ENCODE peak calls at places on chromosomes 13 and 19, in seven cellular contexts. K is endodermal cell, J is HepG2, G is IMR-90, Z is mammary epithelial cell, F is neural progenitor cell, B is H9. U is an unnamed sample. For H3K4me1 and H3K9me3, the result is how much of the 10 kb centered on the place peaks cover.

GRCh38 chr13:52767949-52768516 is 28.4 kb upstream of the CNMD start:
- DNase-seq in K (no peak), J (no peak), G (no peak), Z (no peak), F (no peak), B (no peak), U (no peak)

GRCh38 chr19:41364546-41365391 is 820 bp upstream of the B9D2 start:
- DNase-seq in K (no peak), J (no peak), G (peak), Z (no peak), F (no peak), B (no peak), U (no peak)

GRCh38 chr13:43273362-43273761 is 250.0 kb downstream of the DNAJC15 start:
- DNase-seq in K (no peak), J (no peak), G (peak), Z (peak), F (no peak), B (no peak), U (peak)

GRCh38 chr13:82803341-82803740 is 1078.9 kb downstream of the SLITRK1 start:
- DNase-seq in K (no peak), J (no peak), G (no peak), Z (peak), F (no peak), B (no peak), U (peak)

GRCh38 chr13:79776538-79776937 is 295.6 kb downstream of the NDFIP2 start:
- DNase-seq in K (no peak), J (no peak), G (peak), Z (no peak), F (no peak), B (no peak), U (peak)

GRCh38 chr13:90201676-90202425 is 1145.6 kb upstream of the MIR17HG start:
- DNase-seq in K (no peak), J (no peak), G (no peak), Z (no peak), F (no peak), B (no peak), U (peak)

GRCh38 chr19:3071764-3072163 is 9.5 kb upstream of the TLE5 start:
- DNase-seq in K (no peak), J (no peak), G (no peak), Z (no peak), F (no peak), B (no peak), U (no peak)

GRCh38 chr13:26881154-26881553 is 120.6 kb upstream of the GPR12 start:
- DNase-seq in K (no peak), J (no peak), G (peak), Z (peak), F (no peak), B (no peak), U (peak)

GRCh38 chr19:14470031-14470876 is 4.9 kb downstream of the PTGER1 start:
- DNase-seq in K (no peak), J (no peak), G (no peak), Z (no peak), F (no peak), B (no peak), U (no peak)

GRCh38 chr19:5434970-5435641 is 20.1 kb upstream of the ZNRF4 start:
- DNase-seq in K (no peak), J (peak), G (peak), Z (peak), F (no peak), B (no peak), U (peak)

GRCh38 chr13:90868321-90868920 is 479.1 kb upstream of the MIR17HG start:
- DNase-seq in K (no peak), J (peak), G (peak), Z (peak), F (peak), B (no peak), U (peak)

GRCh38 chr13:42215578-42216421 is 56.2 kb upstream of the AKAP11 start:
- DNase-seq in K (peak), J (peak), G (peak), Z (peak), F (peak), B (peak), U (peak)

GRCh38 chr13:46405457-46405856 is 18.4 kb upstream of the RUBCNL start:
- DNase-seq in K (no peak), J (no peak), G (no peak), Z (no peak), F (no peak), B (no peak), U (no peak)

GRCh38 chr19:17475541-17476115 is 5.3 kb downstream of the SLC27A1 start:
- DNase-seq in K (no peak), J (peak), G (peak), Z (peak), F (no peak), B (no peak), U (peak)

GRCh38 chr13:35979378-35979911 is 151.7 kb downstream of the DCLK1 start:
- DNase-seq in K (no peak), J (no peak), G (peak), Z (peak), F (no peak), B (no peak), U (peak)

GRCh38 chr13:39961036-39961435 is 305.6 kb downstream of the COG6 start:
- DNase-seq in K (no peak), J (peak), G (no peak), Z (no peak), F (no peak), B (no peak), U (no peak)

GRCh38 chr13:108060111-108060510 is 155.2 kb downstream of the LIG4 start:
- DNase-seq in K (peak), J (no peak), G (no peak), Z (no peak), F (peak), B (peak), U (no peak)

GRCh38 chr13:100490692-100491091 is 97.9 kb downstream of the GGACT start:
- DNase-seq in K (peak), J (no peak), G (no peak), Z (no peak), F (peak), B (peak), U (no peak)

GRCh38 chr13:77136902-77137420 is 110.0 kb upstream of the FBXL3 start:
- DNase-seq in K (no peak), J (no peak), G (peak), Z (peak), F (no peak), B (no peak), U (peak)

GRCh38 chr13:105220063-105220462 is 1315.4 kb downstream of the EFNB2 start:
- DNase-seq in K (no peak), J (no peak), G (peak), Z (no peak), F (no peak), B (no peak), U (no peak)

GRCh38 chr13:53242015-53242414 is 213.4 kb downstream of the OLFM4 start:
- DNase-seq in K (no peak), J (no peak), G (no peak), Z (no peak), F (peak), B (no peak), U (no peak)

GRCh38 chr19:51183629-51184028 is 41.3 kb upstream of the CD33 start:
- DNase-seq in K (no peak), J (no peak), G (no peak), Z (no peak), F (no peak), B (no peak), U (no peak)

GRCh38 chr13:111460548-111461444 is 140.4 kb downstream of the TEX29 start:
- DNase-seq in K (peak), J (peak), G (peak), Z (peak), F (peak), B (peak), U (peak)

GRCh38 chr19:10214784-10215183 is 16.3 kb downstream of the S1PR2 start:
- DNase-seq in K (no peak), J (no peak), G (peak), Z (peak), F (no peak), B (no peak), U (peak)

GRCh38 chr13:103351035-103351828 is 285.0 kb upstream of the SLC10A2 start:
- DNase-seq in K (peak), J (no peak), G (no peak), Z (peak), F (peak), B (peak), U (no peak)

GRCh38 chr19:16085115-16085514 is 8.8 kb downstream of the TPM4 start:
- DNase-seq in K (no peak), J (no peak), G (peak), Z (peak), F (no peak), B (no peak), U (peak)

GRCh38 chr13:110422913-110423688 is 116.0 kb downstream of the COL4A2 start:
- DNase-seq in K (no peak), J (no peak), G (no peak), Z (no peak), F (no peak), B (no peak), U (peak)

GRCh38 chr19:29268103-29268502 is 55.2 kb upstream of the UQCRFS1 start:
- DNase-seq in K (peak), J (no peak), G (no peak), Z (no peak), F (no peak), B (peak), U (no peak)

GRCh38 chr13:73715114-73715909 is 418.9 kb downstream of the KLF12 start:
- DNase-seq in K (no peak), J (no peak), G (no peak), Z (peak), F (no peak), B (no peak), U (no peak)

GRCh38 chr13:27535546-27535945 is 84.8 kb downstream of the LNX2 start:
- DNase-seq in K (no peak), J (no peak), G (no peak), Z (no peak), F (no peak), B (no peak), U (no peak)

GRCh38 chr19:30520735-30521479 is 148.7 kb downstream of the ZNF536 start:
- DNase-seq in K (no peak), J (no peak), G (no peak), Z (no peak), F (no peak), B (no peak), U (no peak)

GRCh38 chr13:34035676-34036325 is 217.9 kb downstream of the RFC3 start:
- DNase-seq in K (no peak), J (peak), G (no peak), Z (peak), F (no peak), B (no peak), U (peak)

GRCh38 chr13:110379905-110380341 is 72.8 kb downstream of the COL4A2 start:
- DNase-seq in K (peak), J (no peak), G (peak), Z (no peak), F (peak), B (peak), U (peak)

GRCh38 chr13:28574617-28575142 is 79.8 kb upstream of the FLT1 start:
- DNase-seq in K (no peak), J (peak), G (peak), Z (peak), F (no peak), B (no peak), U (peak)

GRCh38 chr19:6276447-6276846 is 3.3 kb downstream of the MLLT1 start:
- DNase-seq in K (no peak), J (no peak), G (peak), Z (no peak), F (no peak), B (no peak), U (peak)

GRCh38 chr13:110343241-110343865 is 36.3 kb downstream of the COL4A2 start:
- DNase-seq in K (no peak), J (no peak), G (no peak), Z (peak), F (no peak), B (no peak), U (no peak)

GRCh38 chr13:110556224-110556606 is 5.3 kb downstream of the RAB20 start:
- DNase-seq in K (no peak), J (no peak), G (no peak), Z (no peak), F (no peak), B (no peak), U (no peak)

DNA sequence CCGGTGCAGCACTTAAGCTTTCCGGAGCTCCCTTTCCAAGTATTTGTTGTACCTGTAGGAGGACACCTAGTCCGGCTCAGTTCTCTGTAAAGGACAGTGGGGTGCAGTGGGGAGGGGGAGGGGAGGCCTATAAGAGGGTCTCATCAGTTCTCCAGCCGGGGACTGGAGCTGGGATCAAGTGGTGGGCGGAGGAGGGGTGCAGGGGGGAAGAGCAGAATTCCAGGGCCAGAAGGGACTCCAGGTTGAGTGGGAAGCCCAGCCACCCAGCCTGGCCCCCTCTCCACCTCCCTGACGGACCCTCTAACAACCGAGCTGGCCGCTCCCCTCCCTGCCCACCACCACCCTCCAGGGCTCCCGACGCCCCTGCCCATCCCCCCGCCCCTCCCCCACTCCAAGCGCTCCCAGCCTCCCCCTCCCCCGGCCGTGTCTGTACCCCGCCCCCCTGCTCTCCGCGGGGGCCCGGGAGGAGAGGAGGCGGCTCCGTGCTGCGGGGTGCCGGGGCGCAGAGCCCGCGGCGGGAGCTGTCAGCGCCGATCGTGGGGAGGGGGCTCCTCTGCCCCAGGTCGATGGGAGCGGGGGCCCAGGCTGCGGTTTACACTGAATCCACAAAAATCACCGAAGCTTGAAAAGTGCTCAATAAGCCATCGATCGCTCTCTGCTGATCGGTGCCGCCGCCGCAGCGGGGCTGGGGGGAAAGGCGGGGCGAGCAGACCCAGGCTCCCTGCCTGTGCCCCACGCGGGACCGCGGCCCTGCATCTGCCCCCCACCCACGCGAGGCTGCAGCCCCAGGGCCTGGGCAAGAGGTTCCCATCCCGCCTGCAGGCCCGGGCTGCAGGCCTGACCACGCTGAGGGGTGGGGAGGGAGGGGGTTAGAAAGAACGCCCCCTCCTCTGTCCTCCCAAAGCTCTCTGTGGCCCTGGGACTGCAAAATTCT is 34.7 kb upstream of the ONECUT3 start:
- DNase-seq in K (peak), J (no peak), G (no peak), Z (no peak), F (peak), B (no peak), U (no peak)
- H3K9ac ChIP-seq in K (no peak), J (no peak), G (no peak), Z (no peak), F (no peak), B (no peak), U (no peak)

DNA sequence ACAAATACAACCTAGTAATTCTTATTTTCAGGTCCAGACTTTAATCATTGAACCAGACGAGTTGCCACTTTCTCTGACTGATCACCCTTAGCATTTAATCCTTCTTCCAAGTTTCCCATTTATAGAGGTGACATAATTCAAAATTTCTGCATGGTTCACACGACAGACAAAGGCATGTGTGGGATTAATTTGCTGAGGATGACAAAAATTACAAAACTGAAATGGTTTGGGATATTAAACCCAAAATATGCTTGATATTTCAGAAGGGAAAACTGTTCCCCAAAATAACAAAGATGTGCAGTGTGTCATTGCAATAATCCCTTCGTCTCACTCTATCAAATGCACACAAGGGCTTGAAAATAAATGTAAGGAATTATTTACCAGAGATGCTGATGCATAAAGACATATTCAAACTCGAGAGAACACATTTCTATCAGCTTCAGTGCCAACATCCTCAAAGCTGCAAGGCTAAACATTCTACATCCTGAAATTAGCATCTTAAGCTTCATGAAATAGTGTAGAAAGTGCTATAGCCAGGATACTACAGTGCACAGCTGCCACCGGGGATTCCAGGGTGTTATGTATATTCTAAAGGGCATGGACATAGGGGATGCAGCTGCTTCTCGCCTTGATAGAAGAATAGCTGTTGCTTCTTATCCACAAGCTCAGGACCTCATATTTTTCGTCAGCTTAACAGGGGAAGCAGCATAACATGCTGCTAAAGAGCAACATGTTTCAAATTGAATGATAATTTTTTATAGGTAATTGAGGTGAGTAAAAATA is 198.7 kb upstream of the SLITRK1 start:
- DNase-seq in K (no peak), J (no peak), G (no peak), Z (no peak), F (no peak), B (no peak), U (no peak)
- H3K4me1 ChIP-seq in K (under half), J (under half), G (under half), Z (under half), F (under half), B (under half), U (under half)

GRCh38 chr19:58183822-58184215 is 958 bp downstream of the ZNF274 start:
- DNase-seq in K (no peak), J (no peak), G (no peak), Z (no peak), F (no peak), B (no peak), U (no peak)
- H3K9me3 ChIP-seq in K (half or more), J (half or more), G (half or more), Z (half or more), F (under half), B (under half), U (under half)

DNA sequence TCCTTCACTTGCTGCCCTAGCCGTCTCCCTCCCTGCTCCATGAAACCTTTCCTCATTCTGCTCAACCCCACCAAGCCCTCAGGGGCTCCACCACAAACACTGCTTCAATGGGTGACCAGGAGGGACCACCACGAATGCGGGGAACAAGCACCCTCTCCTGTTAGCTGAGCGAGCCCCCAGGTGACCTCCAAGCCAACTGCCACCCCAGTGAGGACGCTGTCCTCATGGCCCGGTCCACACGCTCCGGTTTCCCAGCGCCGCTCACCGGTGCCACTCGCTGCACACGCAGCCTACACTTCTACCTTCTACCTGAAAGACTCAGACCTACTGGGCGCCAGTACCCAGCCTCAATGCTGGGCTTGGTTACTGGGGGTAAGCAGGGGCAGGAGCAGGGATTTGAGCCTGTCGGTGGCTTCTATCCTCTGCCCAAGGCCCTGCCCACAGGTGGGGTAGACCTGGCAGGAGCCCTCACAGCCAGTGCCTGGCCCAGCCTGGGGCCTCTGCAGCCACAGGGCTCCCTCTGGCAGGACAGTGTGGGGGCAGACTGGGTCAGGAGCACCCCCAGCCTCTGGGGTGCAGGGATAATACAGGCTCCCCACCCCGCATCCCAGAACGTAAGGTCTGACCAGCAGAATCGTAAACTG is 704 bp upstream of the TMEM86B start:
- DNase-seq in K (no peak), J (no peak), G (no peak), Z (no peak), F (no peak), B (no peak), U (no peak)
- H3K9ac ChIP-seq in K (no peak), J (peak), G (no peak), Z (no peak), F (no peak), B (no peak), U (no peak)

GRCh38 chr19:46517471-46517870 is 21.8 kb upstream of the PNMA8B start:
- DNase-seq in K (no peak), J (no peak), G (no peak), Z (no peak), F (no peak), B (no peak), U (no peak)

GRCh38 chr19:46515879-46516350 is 20.2 kb upstream of the PNMA8B start:
- DNase-seq in K (no peak), J (peak), G (peak), Z (peak), F (peak), B (peak), U (peak)

GRCh38 chr19:46524272-46524671 is 28.6 kb upstream of the PNMA8B start:
- DNase-seq in K (no peak), J (no peak), G (no peak), Z (no peak), F (no peak), B (no peak), U (no peak)

GRCh38 chr19:46521241-46521640 is 25.6 kb upstream of the PNMA8B start:
- DNase-seq in K (no peak), J (no peak), G (no peak), Z (no peak), F (no peak), B (no peak), U (no peak)

GRCh38 chr19:46520616-46521015 is 24.9 kb upstream of the PNMA8B start:
- DNase-seq in K (no peak), J (no peak), G (no peak), Z (no peak), F (peak), B (peak), U (no peak)
- H3K4me1 ChIP-seq in K (under half), J (under half), G (under half), Z (under half), F (under half), B (under half), U (under half)

GRCh38 chr19:27822336-27822735 is 1390.6 kb downstream of the UQCRFS1 start:
- DNase-seq in K (no peak), J (no peak), G (no peak), Z (no peak), F (no peak), B (no peak), U (peak)
- H3K9me3 ChIP-seq in K (under half), J (under half), G (under half), Z (under half), F (under half), B (under half), U (under half)